ENCODE peak calls at places on chromosomes 16 and 17, in six cellular contexts. U is H1, O is K562, K is GM12878, Y is GM12892, J is HepG2. T is an unnamed sample.
A peak's percentile ranks its signal among the peaks of the same experiment; 100 is the strongest.

GRCh38 chr17:64354824-64355535 is 35.7 kb downstream of the PECAM1 start:
- DNase-seq in O (no peak), K (no peak), J (no peak), U (no peak), Y (no peak), T (no peak)

GRCh38 chr17:15133143-15133542 is 132.0 kb downstream of the PMP22 start:
- DNase-seq in K (no peak), J (no peak), U (no peak), Y (no peak), O (no peak), T (no peak)

GRCh38 chr16:11613381-11614303 is 26.9 kb upstream of the LITAF start:
- DNase-seq in Y (no peak), J (peak; percentile 88), O (peak; percentile 67), K (no peak), U (no peak), T (no peak)

GRCh38 chr17:39283896-39284295 is 58.2 kb upstream of the STAC2 start:
- DNase-seq in K (no peak), J (no peak), Y (no peak), O (no peak), U (no peak), T (no peak)

GRCh38 chr16:49605536-49606241 is 232.1 kb downstream of the C16orf78 start:
- DNase-seq in J (no peak), U (no peak), Y (no peak), O (no peak), K (no peak), T (no peak)

GRCh38 chr16:78310990-78311561 is 211.6 kb downstream of the WWOX start:
- DNase-seq in J (no peak), O (no peak), Y (no peak), K (no peak), U (no peak), T (no peak)

GRCh38 chr16:4935231-4935855 is 1.6 kb downstream of the PPL start:
- DNase-seq in J (no peak), K (no peak), Y (no peak), O (no peak), U (no peak), T (no peak)

GRCh38 chr17:13031718-13032350 is 14.0 kb upstream of the ELAC2 start:
- DNase-seq in O (peak; percentile 72), Y (peak; percentile 22), J (peak; percentile 10), K (no peak), U (no peak), T (peak; percentile 39)

GRCh38 chr17:76686538-76687277 is 24.1 kb downstream of the MXRA7 start:
- DNase-seq in K (no peak), J (no peak), O (peak; percentile 6), U (no peak), Y (no peak), T (no peak)

GRCh38 chr16:85658504-85659326 is 30.0 kb downstream of the GINS2 start:
- DNase-seq in K (no peak), O (no peak), J (no peak), U (no peak), Y (no peak), T (no peak)

GRCh38 chr16:86581458-86581857 is 3.1 kb downstream of the FOXL1 start:
- DNase-seq in U (no peak), O (no peak), K (no peak), J (no peak), Y (no peak), T (no peak)

GRCh38 chr17:9072626-9073339 is 51.5 kb downstream of the NTN1 start:
- DNase-seq in U (no peak), K (no peak), Y (no peak), O (no peak), J (no peak), T (no peak)

GRCh38 chr16:18797746-18798145 is 3.6 kb downstream of the ARL6IP1 start:
- DNase-seq in J (no peak), O (no peak), Y (no peak), U (no peak), K (no peak), T (no peak)

GRCh38 chr16:84027607-84028006 is 15.0 kb downstream of the SLC38A8 start:
- DNase-seq in K (no peak), J (no peak), O (no peak), Y (no peak), U (no peak), T (no peak)

GRCh38 chr17:41689497-41690299 is 1.0 kb downstream of the EIF1 start:
- DNase-seq in O (no peak), K (no peak), J (peak; percentile 69), Y (no peak), U (no peak), T (no peak)

GRCh38 chr17:80662557-80662956 is 117.9 kb downstream of the RPTOR start:
- DNase-seq in O (no peak), Y (no peak), K (no peak), J (no peak), U (no peak), T (no peak)

GRCh38 chr16:22763655-22764054 is 50.3 kb upstream of the HS3ST2 start:
- DNase-seq in Y (no peak), U (no peak), K (no peak), J (no peak), O (no peak), T (no peak)

GRCh38 chr17:53894591-53894990 is 71.9 kb downstream of the KIF2B start:
- DNase-seq in J (no peak), U (no peak), Y (no peak), O (no peak), K (no peak), T (no peak)

GRCh38 chr16:48487287-48487686 is 102.1 kb upstream of the SIAH1 start:
- DNase-seq in O (no peak), K (no peak), U (no peak), Y (no peak), J (no peak), T (no peak)

DNA sequence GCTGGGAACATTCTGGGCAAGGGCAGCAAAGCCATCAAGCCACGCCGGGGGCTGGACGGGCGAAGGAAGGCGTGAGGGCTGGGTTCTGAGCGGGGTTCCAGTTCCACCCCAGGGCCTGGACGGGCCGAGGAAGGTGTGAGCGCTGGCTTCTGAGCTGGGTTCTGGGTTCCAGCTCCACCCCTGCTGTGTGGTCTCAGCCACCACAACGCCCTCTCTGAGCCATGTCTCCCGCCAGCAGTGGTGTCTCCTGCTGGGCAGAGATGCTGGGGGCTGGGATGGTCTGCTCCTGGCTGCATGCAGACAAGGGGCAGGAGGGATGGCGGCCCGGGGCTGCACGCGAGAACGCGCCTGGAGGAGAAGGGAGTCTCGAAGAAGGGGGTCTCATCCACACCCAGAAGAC is 3.9 kb upstream of the CPNE7 start:
- DNase-seq in K (no peak), O (no peak), Y (no peak), U (no peak), J (no peak), T (no peak)
- TF ChIP-seq POLR2AphosphoS5 in K (no peak), O (no peak), Y (no peak), U (no peak), J (no peak), T (no peak)

GRCh38 chr17:67246648-67247415 is 1.8 kb upstream of the HELZ start:
- DNase-seq in K (peak; percentile 89), Y (peak; percentile 15), O (peak; percentile 43), U (peak; percentile 54), J (peak; percentile 97), T (no peak)

GRCh38 chr17:67248291-67248690 is 3.3 kb upstream of the HELZ start:
- DNase-seq in J (no peak), O (no peak), U (no peak), K (no peak), Y (no peak), T (no peak)

GRCh38 chr17:67246398-67246647 is 1.3 kb upstream of the HELZ start:
- DNase-seq in J (no peak), O (no peak), Y (no peak), U (no peak), K (no peak), T (no peak)

GRCh38 chr17:67245694-67246397 is 850 bp upstream of the HELZ start:
- DNase-seq in J (peak; percentile 81), U (no peak), Y (peak; percentile 26), O (peak; percentile 72), K (no peak), T (peak; percentile 33)

GRCh38 chr17:67247416-67247900 is 2.5 kb upstream of the HELZ start:
- DNase-seq in J (no peak), U (no peak), Y (no peak), O (no peak), K (no peak), T (no peak)
- TF ChIP-seq POLR2A in J (no peak), U (no peak), Y (no peak), O (no peak), K (no peak), T (no peak)

GRCh38 chr16:17235147-17235817 is 235.5 kb downstream of the XYLT1 start:
- DNase-seq in U (no peak), K (no peak), O (no peak), J (no peak), Y (no peak), T (no peak)

GRCh38 chr16:17241264-17241835 is 229.4 kb downstream of the XYLT1 start:
- DNase-seq in Y (no peak), U (no peak), O (no peak), K (no peak), J (no peak), T (no peak)

GRCh38 chr16:17233301-17234002 is 237.3 kb downstream of the XYLT1 start:
- DNase-seq in K (no peak), Y (no peak), U (no peak), J (no peak), O (no peak), T (no peak)

GRCh38 chr16:17237350-17237944 is 233.3 kb downstream of the XYLT1 start:
- DNase-seq in U (no peak), O (no peak), Y (no peak), K (no peak), J (no peak), T (no peak)

DNA sequence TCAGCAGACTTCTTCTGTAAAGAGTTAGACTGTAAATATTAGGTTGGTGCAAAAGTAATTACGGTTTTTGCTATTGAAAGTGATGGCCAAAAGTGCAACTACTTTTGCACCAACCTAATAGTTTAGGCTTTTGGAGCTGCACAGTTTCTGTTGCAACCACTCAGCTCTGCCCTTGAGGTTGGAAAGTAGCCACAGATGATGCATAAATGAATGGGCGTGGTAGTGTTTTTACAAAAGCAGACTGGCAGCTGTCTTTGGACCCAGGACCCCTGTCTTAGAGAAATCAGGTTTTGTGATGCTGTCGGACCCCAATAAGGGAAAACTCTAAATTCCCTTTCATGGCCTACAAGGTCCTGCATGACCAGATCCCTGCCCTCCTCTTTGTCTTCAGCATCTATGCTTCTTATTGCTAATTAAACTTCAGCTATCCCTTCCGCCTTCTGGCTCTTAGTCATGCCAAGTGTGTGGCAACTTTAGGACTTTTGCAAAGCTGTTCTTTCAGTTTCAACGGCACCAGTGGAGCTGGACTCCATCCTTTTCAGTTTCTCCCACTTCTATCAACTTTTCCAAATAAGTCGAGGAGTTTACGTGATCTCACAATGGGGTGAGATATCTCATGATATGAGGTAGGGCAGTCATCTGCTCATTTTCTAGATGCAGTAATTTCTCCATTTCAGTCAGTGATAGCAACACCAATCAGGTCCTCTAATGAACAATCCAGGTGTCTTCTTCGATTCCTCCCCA is 232.3 kb downstream of the XYLT1 start:
- DNase-seq in K (no peak), Y (no peak), O (no peak), J (no peak), U (no peak), T (no peak)
- TF ChIP-seq TAF1 in K (no peak), Y (no peak), O (no peak), J (no peak), U (no peak), T (no peak)

DNA sequence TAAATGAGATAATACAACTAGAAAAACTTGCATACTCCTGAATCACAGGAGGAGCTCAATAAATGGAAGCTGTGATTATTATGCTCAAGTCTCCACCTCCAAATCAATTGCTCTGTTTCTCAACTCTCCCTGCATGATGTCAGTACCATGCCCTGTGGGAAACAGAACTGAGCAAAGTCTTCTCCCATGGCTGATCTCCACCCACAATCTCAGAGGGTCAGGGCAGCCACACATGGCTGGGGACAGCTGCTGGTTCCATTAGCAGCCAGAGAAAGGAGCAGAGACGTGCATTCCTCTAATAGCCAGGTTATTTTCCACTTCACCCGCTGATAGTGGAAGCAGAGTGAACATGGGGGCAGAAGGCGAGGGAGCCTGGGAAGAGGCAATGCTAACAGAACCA is 85.5 kb upstream of the TMEM132E start:
- DNase-seq in K (no peak), Y (no peak), J (no peak), O (no peak), U (no peak), T (no peak)
- TF ChIP-seq POLR2AphosphoS5 in K (no peak), Y (no peak), J (no peak), O (no peak), U (no peak), T (no peak)